ENCODE peak calls at places on chromosomes 6 and 20, in ten cellular contexts. R is GM23338, M is endothelial cell of umbilical vein, T is prostate gland, N is SK-N-SH, U is Panc1, Y is GM12891, B is H1, X is transverse colon, A is spleen. G is an unnamed sample.

GRCh38 chr6:78308025-78308424 is 559.3 kb upstream of the IRAK1BP1 start:
- DNase-seq in T (no peak), U (no peak), M (no peak), R (peak; percentile 53), N (no peak), Y (no peak), X (no peak), A (no peak), B (no peak), G (no peak)

GRCh38 chr20:60583741-60584140 is 625.5 kb downstream of the CDH26 start:
- DNase-seq in T (no peak), X (no peak), N (no peak), M (no peak), Y (no peak), A (no peak), U (no peak), R (no peak), B (no peak), G (no peak)

GRCh38 chr6:105869835-105870506 is 216.2 kb upstream of the PRDM1 start:
- DNase-seq in A (no peak), B (peak; percentile 51), R (peak; percentile 66), U (no peak), N (no peak), Y (no peak), M (no peak), X (no peak), T (no peak), G (no peak)

GRCh38 chr6:152948150-152948768 is 34.6 kb downstream of the FBXO5 start:
- DNase-seq in B (no peak), N (peak; percentile 49), X (no peak), T (no peak), R (peak; percentile 73), U (peak; percentile 20), Y (no peak), A (no peak), M (peak; percentile 64), G (no peak)

GRCh38 chr6:148746363-148747144 is at the start of gene UST:
- DNase-seq in T (peak; percentile 87), U (no peak), Y (no peak), M (peak; percentile 60), A (peak; percentile 90), X (peak; percentile 67), B (peak; percentile 85), R (peak; percentile 94), N (peak; percentile 39), G (peak; percentile 83)

GRCh38 chr6:164926686-164927085 is 382.7 kb downstream of the C6orf118 start:
- DNase-seq in Y (no peak), A (no peak), R (no peak), T (no peak), N (no peak), X (no peak), M (no peak), B (no peak), U (no peak), G (no peak)

GRCh38 chr20:22805219-22805618 is 220.8 kb upstream of the FOXA2 start:
- DNase-seq in T (no peak), A (no peak), B (no peak), Y (no peak), U (no peak), X (no peak), M (peak; percentile 41), N (no peak), R (peak; percentile 42), G (no peak)

GRCh38 chr6:144653885-144654505 is 368.9 kb downstream of the UTRN start:
- DNase-seq in T (no peak), N (no peak), Y (no peak), B (no peak), U (no peak), X (no peak), R (no peak), A (no peak), M (no peak), G (no peak)

GRCh38 chr6:105994522-105995402 is 91.4 kb upstream of the PRDM1 start:
- DNase-seq in Y (no peak), A (peak; percentile 91), B (no peak), T (peak; percentile 33), M (peak; percentile 34), U (no peak), N (peak; percentile 48), R (peak; percentile 82), X (peak; percentile 63), G (peak; percentile 49)

GRCh38 chr6:158825951-158826306 is 6.8 kb upstream of the EZR start:
- DNase-seq in T (no peak), U (no peak), N (peak; percentile 39), Y (no peak), B (no peak), M (no peak), A (no peak), R (no peak), X (no peak), G (no peak)

GRCh38 chr6:91132461-91132860 is 545.6 kb upstream of the MAP3K7 start:
- DNase-seq in M (no peak), Y (no peak), R (no peak), A (no peak), N (no peak), B (no peak), X (no peak), T (no peak), U (no peak), G (no peak)

GRCh38 chr6:14382381-14383236 is 265.0 kb downstream of the CD83 start:
- DNase-seq in M (no peak), U (no peak), Y (no peak), B (no peak), T (no peak), R (peak; percentile 14), X (no peak), N (no peak), A (no peak), G (no peak)

GRCh38 chr6:29354980-29355379 is 13.7 kb downstream of the OR5V1 start:
- DNase-seq in B (no peak), N (no peak), A (no peak), R (no peak), Y (no peak), U (no peak), M (no peak), X (no peak), T (no peak), G (no peak)

DNA sequence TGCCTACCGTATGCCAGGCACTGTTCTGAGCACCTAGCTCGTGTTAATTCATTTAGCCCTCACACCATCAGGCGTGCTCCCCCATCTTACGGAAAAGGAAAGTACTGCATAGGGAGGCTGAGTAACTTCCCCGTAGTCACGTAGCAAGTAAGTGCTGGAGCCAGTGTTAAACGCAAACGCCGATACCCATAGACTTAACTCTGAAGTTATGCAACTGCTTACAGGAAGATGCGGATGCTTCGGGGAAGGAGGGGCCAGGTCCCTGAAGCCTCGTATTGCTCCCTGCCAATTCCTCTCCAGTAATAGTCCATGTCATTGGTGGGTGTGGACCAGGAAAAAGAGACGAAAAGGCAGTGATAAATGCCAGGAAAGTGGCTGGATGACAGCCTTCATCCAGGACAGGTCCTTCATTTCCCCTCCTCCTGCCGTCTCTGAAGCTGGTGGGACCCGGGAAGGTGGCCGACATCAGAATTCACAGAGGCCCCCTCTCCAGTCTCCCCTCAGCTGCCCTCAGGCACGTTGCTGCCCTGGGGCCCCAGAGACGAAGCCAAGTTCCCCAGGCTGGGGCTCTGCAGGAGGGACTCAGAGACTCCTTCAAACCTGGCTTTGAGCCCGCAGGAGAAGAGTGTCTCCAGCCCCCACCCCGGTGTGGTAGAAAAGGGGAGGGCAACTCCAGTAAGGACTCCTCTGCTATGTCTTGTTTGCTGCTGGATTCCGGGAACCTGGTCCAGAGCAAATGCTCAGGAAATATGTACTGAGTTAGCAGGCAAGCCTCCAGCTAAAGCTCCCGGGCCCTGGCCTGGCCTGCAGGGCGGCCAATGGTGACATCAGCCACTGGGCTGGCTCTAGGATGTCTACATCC is 37.7 kb downstream of the RAB44 start:
- DNase-seq in U (no peak), B (no peak), Y (peak; percentile 41), M (peak; percentile 68), A (peak; percentile 67), T (peak; percentile 75), N (no peak), X (peak; percentile 79), R (peak; percentile 52), G (peak; percentile 59)
- TF ChIP-seq POLR2AphosphoS5 in U (no peak), B (no peak), Y (no peak), M (no peak), A (peak; percentile 19), T (peak; percentile 74), N (no peak), X (peak; percentile 60), R (no peak), G (peak; percentile 24)

DNA sequence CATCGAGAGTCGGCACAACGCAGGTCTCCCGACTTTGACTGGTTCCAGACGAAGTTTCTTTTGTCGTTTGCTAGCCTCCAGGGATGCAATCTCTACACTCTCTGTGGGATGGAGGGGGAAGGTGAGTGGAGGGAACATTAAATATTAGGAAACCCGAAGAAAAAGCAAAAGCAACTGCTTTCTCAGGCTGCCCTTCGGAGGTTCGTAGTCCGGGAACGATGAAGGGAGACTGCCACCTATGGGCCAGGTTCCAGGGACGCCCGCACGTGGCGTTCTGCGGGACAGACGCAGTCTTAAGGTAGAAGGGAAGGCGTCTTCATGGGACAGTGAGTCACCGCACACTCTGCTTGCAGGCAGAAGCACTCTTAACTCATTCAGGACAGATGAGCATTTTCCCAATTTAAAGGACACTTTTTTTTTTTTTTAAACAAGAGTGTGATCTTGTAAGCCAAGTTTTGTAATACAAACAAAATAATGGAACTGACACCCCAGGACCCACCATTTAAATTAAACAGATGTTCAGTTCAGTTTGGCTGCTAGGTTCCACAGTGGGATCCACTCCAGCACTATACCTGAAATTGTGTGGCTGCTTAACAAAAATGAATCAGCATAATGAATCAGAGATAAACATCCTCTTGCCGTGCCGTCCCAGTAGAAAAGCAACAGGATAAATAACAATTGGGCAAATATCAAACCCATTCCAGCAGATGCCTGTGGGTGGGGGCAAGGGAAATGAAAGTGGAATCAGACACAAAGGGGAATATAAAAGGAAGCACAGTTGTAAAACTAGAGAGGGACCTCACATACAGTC is 65.8 kb upstream of the ARMC2 start:
- DNase-seq in R (peak; percentile 92), U (peak; percentile 96), B (peak; percentile 73), N (peak; percentile 88), Y (peak; percentile 54), A (peak; percentile 95), X (peak; percentile 92), T (peak; percentile 90), M (peak; percentile 88), G (peak; percentile 90)
- TF ChIP-seq POLR2AphosphoS5 in R (no peak), U (no peak), B (no peak), N (no peak), Y (no peak), A (no peak), X (peak; percentile 62), T (peak; percentile 89), M (no peak), G (peak; percentile 90)

DNA sequence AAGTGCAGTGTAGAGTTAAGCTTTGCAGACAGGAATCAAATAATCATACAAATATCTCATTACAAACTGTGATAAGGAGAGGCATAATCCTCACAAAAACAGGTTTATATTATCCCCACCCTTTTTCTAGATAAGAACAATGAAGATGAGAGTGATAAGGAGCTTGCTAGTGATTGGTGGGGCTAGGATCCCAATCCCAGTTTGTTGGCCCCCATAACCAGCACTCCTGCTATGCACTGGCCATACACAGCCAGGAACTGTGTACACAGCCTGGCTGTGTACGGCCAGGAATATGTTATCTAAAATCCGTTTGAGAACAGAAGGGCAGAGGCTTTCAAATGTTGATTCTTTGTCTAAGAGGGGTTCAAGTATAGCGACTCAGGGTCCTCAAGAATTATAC is 180.6 kb downstream of the EYA2 start:
- DNase-seq in X (peak; percentile 31), T (no peak), B (no peak), R (no peak), N (no peak), U (no peak), M (no peak), A (no peak), Y (no peak), G (no peak)
- TF ChIP-seq POLR2AphosphoS5 in X (no peak), T (no peak), B (no peak), R (no peak), N (no peak), U (no peak), M (no peak), A (no peak), Y (no peak), G (no peak)

GRCh38 chr20:31603822-31604566 is 1.1 kb upstream of the ID1 start:
- DNase-seq in T (peak; percentile 95), U (peak; percentile 94), R (peak; percentile 100), N (peak; percentile 90), A (peak; percentile 95), B (peak; percentile 96), X (peak; percentile 98), Y (peak; percentile 82), M (peak; percentile 97), G (peak; percentile 86)
- TF ChIP-seq POLR2AphosphoS5 in T (peak; percentile 92), U (peak; percentile 91), R (peak; percentile 63), N (peak; percentile 87), A (peak; percentile 90), B (peak; percentile 80), X (peak; percentile 94), Y (no peak), M (peak; percentile 58), G (peak; percentile 70)

G was measured in breast epithelium.